ENCODE peak calls at places on chromosomes 13 and 19, in ten cellular contexts. J, H, I, B, V, Q, G, L, D and O are unnamed samples.

GRCh38 chr13:24220086-24220703 is 59.7 kb downstream of the SPATA13 start:
- DNase-seq in J (no peak), H (peak; percentile 75), I (peak; percentile 70), B (peak; percentile 57), V (peak; percentile 90), Q (peak; percentile 68), G (peak; percentile 40), L (peak; percentile 63), D (peak; percentile 20), O (no peak)

GRCh38 chr19:35144259-35144599 is 1.2 kb downstream of the FXYD7 start:
- DNase-seq in J (no peak), H (no peak), I (no peak), B (no peak), V (no peak), Q (no peak), G (no peak), L (no peak), D (no peak), O (no peak)

GRCh38 chr13:75329723-75330122 is 152.2 kb downstream of the TBC1D4 start:
- DNase-seq in J (no peak), H (no peak), I (no peak), B (no peak), V (no peak), Q (no peak), G (no peak), L (no peak), D (no peak), O (no peak)

GRCh38 chr19:13741893-13742292 is 22.4 kb upstream of the MRI1 start:
- DNase-seq in J (no peak), H (no peak), I (no peak), B (no peak), V (no peak), Q (no peak), G (no peak), L (no peak), D (no peak), O (no peak)

GRCh38 chr19:5857203-5858081 is 6.2 kb upstream of the FUT3 start:
- DNase-seq in J (no peak), H (no peak), I (no peak), B (no peak), V (no peak), Q (no peak), G (no peak), L (no peak), D (no peak), O (no peak)

GRCh38 chr13:113404723-113405471 is 41.0 kb upstream of the GRTP1 start:
- DNase-seq in J (no peak), H (no peak), I (no peak), B (no peak), V (no peak), Q (no peak), G (no peak), L (no peak), D (peak; percentile 22), O (no peak)

GRCh38 chr13:40568672-40569350 is 97.6 kb downstream of the FOXO1 start:
- DNase-seq in J (no peak), H (no peak), I (no peak), B (no peak), V (no peak), Q (no peak), G (no peak), L (no peak), D (no peak), O (no peak)

GRCh38 chr19:21082011-21082975 is at the start of gene ZNF714:
- DNase-seq in J (peak; percentile 54), H (peak; percentile 78), I (peak; percentile 88), B (peak; percentile 68), V (peak; percentile 99), Q (peak; percentile 72), G (peak; percentile 81), L (peak; percentile 72), D (no peak), O (peak; percentile 27)

GRCh38 chr19:18460313-18460712 is 22.4 kb upstream of the ISYNA1 start:
- DNase-seq in J (no peak), H (no peak), I (no peak), B (no peak), V (no peak), Q (no peak), G (no peak), L (no peak), D (no peak), O (no peak)

GRCh38 chr13:73870970-73871935 is 263.0 kb downstream of the KLF12 start:
- DNase-seq in J (no peak), H (no peak), I (no peak), B (no peak), V (peak; percentile 75), Q (peak; percentile 4), G (no peak), L (no peak), D (no peak), O (no peak)

GRCh38 chr19:29308977-29309520 is 96.1 kb upstream of the UQCRFS1 start:
- DNase-seq in J (no peak), H (no peak), I (no peak), B (no peak), V (peak; percentile 57), Q (no peak), G (no peak), L (no peak), D (peak; percentile 92), O (no peak)

GRCh38 chr13:101144808-101145419 is 271.4 kb downstream of the NALCN start:
- DNase-seq in J (no peak), H (peak; percentile 29), I (no peak), B (no peak), V (peak; percentile 48), Q (peak; percentile 21), G (no peak), L (peak; percentile 18), D (peak; percentile 25), O (no peak)

GRCh38 chr13:37869756-37870488 is at the start of gene TRPC4:
- DNase-seq in J (no peak), H (no peak), I (no peak), B (peak; percentile 37), V (peak; percentile 91), Q (peak; percentile 57), G (no peak), L (no peak), D (peak; percentile 38), O (no peak)

GRCh38 chr13:34030782-34031181 is 212.8 kb downstream of the RFC3 start:
- DNase-seq in J (no peak), H (no peak), I (no peak), B (no peak), V (no peak), Q (no peak), G (no peak), L (no peak), D (no peak), O (no peak)

GRCh38 chr13:98511435-98511834 is 65.5 kb downstream of the STK24 start:
- DNase-seq in J (no peak), H (no peak), I (no peak), B (no peak), V (no peak), Q (no peak), G (peak; percentile 45), L (peak; percentile 34), D (no peak), O (no peak)

GRCh38 chr13:107650081-107650701 is 565.1 kb downstream of the LIG4 start:
- DNase-seq in J (no peak), H (peak; percentile 18), I (peak; percentile 17), B (peak; percentile 42), V (peak; percentile 78), Q (peak; percentile 21), G (no peak), L (no peak), D (no peak), O (no peak)

GRCh38 chr13:109272595-109273325 is 513.6 kb downstream of the IRS2 start:
- DNase-seq in J (no peak), H (no peak), I (no peak), B (no peak), V (no peak), Q (no peak), G (no peak), L (no peak), D (no peak), O (no peak)

GRCh38 chr13:96181886-96182285 is 92.0 kb downstream of the HS6ST3 start:
- DNase-seq in J (no peak), H (no peak), I (no peak), B (no peak), V (no peak), Q (no peak), G (no peak), L (no peak), D (no peak), O (no peak)

GRCh38 chr13:98265669-98266551 is 88.8 kb upstream of the RNF113B start:
- DNase-seq in J (no peak), H (no peak), I (no peak), B (peak; percentile 49), V (no peak), Q (no peak), G (no peak), L (no peak), D (no peak), O (no peak)

GRCh38 chr13:50275392-50276063 is 260.3 kb downstream of the KCNRG start:
- DNase-seq in J (no peak), H (no peak), I (no peak), B (no peak), V (no peak), Q (no peak), G (no peak), L (no peak), D (no peak), O (no peak)

GRCh38 chr13:30898721-30899188 is 7.3 kb upstream of the MEDAG start:
- DNase-seq in J (no peak), H (no peak), I (peak; percentile 31), B (no peak), V (peak; percentile 33), Q (peak; percentile 80), G (no peak), L (no peak), D (no peak), O (no peak)

GRCh38 chr19:31715249-31715944 is 366.2 kb upstream of the TSHZ3 start:
- DNase-seq in J (no peak), H (no peak), I (no peak), B (no peak), V (peak; percentile 55), Q (peak; percentile 43), G (no peak), L (no peak), D (no peak), O (no peak)

GRCh38 chr19:54189020-54189667 is at the start of gene MBOAT7:
- DNase-seq in J (no peak), H (peak; percentile 92), I (no peak), B (peak; percentile 90), V (no peak), Q (no peak), G (no peak), L (no peak), D (no peak), O (peak; percentile 73)

GRCh38 chr13:43848250-43848649 is 31.3 kb downstream of the CCDC122 start:
- DNase-seq in J (no peak), H (no peak), I (no peak), B (no peak), V (no peak), Q (no peak), G (no peak), L (no peak), D (no peak), O (no peak)

GRCh38 chr13:68160466-68160865 is 930.3 kb upstream of the PCDH9 start:
- DNase-seq in J (no peak), H (no peak), I (no peak), B (no peak), V (no peak), Q (no peak), G (no peak), L (no peak), D (no peak), O (no peak)

GRCh38 chr13:76600086-76600485 is 286.1 kb downstream of the KCTD12 start:
- DNase-seq in J (no peak), H (no peak), I (no peak), B (no peak), V (no peak), Q (no peak), G (no peak), L (no peak), D (no peak), O (no peak)

GRCh38 chr13:34174671-34175145 is 356.8 kb downstream of the RFC3 start:
- DNase-seq in J (no peak), H (no peak), I (no peak), B (no peak), V (no peak), Q (no peak), G (no peak), L (no peak), D (no peak), O (no peak)

GRCh38 chr19:19591133-19591825 is 27.2 kb downstream of the PBX4 start:
- DNase-seq in J (peak; percentile 24), H (peak; percentile 79), I (no peak), B (peak; percentile 73), V (peak; percentile 78), Q (peak; percentile 91), G (peak; percentile 53), L (no peak), D (no peak), O (no peak)